ENCODE peak calls at places on chromosome 16, in four cellular contexts. C, D, A and K are unnamed samples.
A peak's percentile ranks its signal among the peaks of the same experiment; 100 is the strongest.

GRCh38 chr16:70650216-70650615 is 3.9 kb downstream of the IL34 start:
- DNase-seq in D (no peak), A (no peak), C (no peak), K (no peak)

GRCh38 chr16:89575247-89576172 is at the start of gene CPNE7:
- DNase-seq in A (no peak), D (no peak), C (no peak), K (no peak)

GRCh38 chr16:85056211-85056748 is 28.7 kb downstream of the KIAA0513 start:
- DNase-seq in C (no peak), D (no peak), A (no peak), K (no peak)

GRCh38 chr16:50338371-50339231 is 30.2 kb downstream of the BRD7 start:
- DNase-seq in D (no peak), A (peak; percentile 15), C (no peak), K (no peak)

GRCh38 chr16:71627631-71628236 is 1.8 kb downstream of the MARVELD3 start:
- DNase-seq in A (no peak), D (no peak), C (no peak), K (no peak)

GRCh38 chr16:10678655-10679054 is 16.1 kb downstream of the TEKT5 start:
- DNase-seq in C (no peak), A (no peak), D (peak; percentile 38), K (no peak)

GRCh38 chr16:72197556-72197955 is 25.6 kb upstream of the PMFBP1 start:
- DNase-seq in C (no peak), D (no peak), A (no peak), K (no peak)

GRCh38 chr16:11047057-11047456 is 102.7 kb downstream of the CLEC16A start:
- DNase-seq in D (no peak), C (no peak), A (no peak), K (no peak)

GRCh38 chr16:22743401-22743800 is 70.6 kb upstream of the HS3ST2 start:
- DNase-seq in D (no peak), A (no peak), C (no peak), K (no peak)

GRCh38 chr16:80210787-80211186 is 330.0 kb upstream of the DYNLRB2 start:
- DNase-seq in C (no peak), A (no peak), D (no peak), K (no peak)